ENCODE peak calls at places on chromosome 22, in seven cellular contexts. One of them, this sample, is unnamed.
A peak's percentile ranks its signal among the peaks of the same experiment; 100 is the strongest.

GRCh38 chr22:36773935-36774334 is 2.0 kb downstream of the IFT27 start:
- DNase-seq in upper lobe of right lung: no peak
- DNase-seq in right cardiac atrium: no peak
- DNase-seq in CD8-positive, alpha-beta memory T cell: no peak
- DNase-seq in ovary: no peak
- DNase-seq in PC-9: no peak
- DNase-seq in stomach: no peak
- DNase-seq in this sample: no peak

GRCh38 chr22:23796461-23796860 is 9.7 kb downstream of the SMARCB1 start:
- DNase-seq in PC-9: no peak
- DNase-seq in CD8-positive, alpha-beta memory T cell: no peak
- DNase-seq in ovary: no peak
- DNase-seq in stomach: no peak
- DNase-seq in upper lobe of right lung: no peak
- DNase-seq in right cardiac atrium: no peak
- DNase-seq in this sample: no peak

GRCh38 chr22:23217171-23218052 is 37.1 kb downstream of the BCR start:
- DNase-seq in ovary: no peak
- DNase-seq in PC-9: no peak
- DNase-seq in upper lobe of right lung: no peak
- DNase-seq in stomach: no peak
- DNase-seq in right cardiac atrium: peak; percentile 48
- DNase-seq in CD8-positive, alpha-beta memory T cell: no peak
- DNase-seq in this sample: no peak

GRCh38 chr22:29290061-29290460 is 16.4 kb upstream of the GAS2L1 start:
- DNase-seq in ovary: no peak
- DNase-seq in CD8-positive, alpha-beta memory T cell: no peak
- DNase-seq in upper lobe of right lung: no peak
- DNase-seq in stomach: no peak
- DNase-seq in right cardiac atrium: no peak
- DNase-seq in PC-9: no peak
- DNase-seq in this sample: no peak

GRCh38 chr22:22576244-22576988 is 17.4 kb upstream of the PRAME start:
- DNase-seq in stomach: peak; percentile 49
- DNase-seq in ovary: peak; percentile 16
- DNase-seq in CD8-positive, alpha-beta memory T cell: no peak
- DNase-seq in PC-9: peak; percentile 25
- DNase-seq in right cardiac atrium: peak; percentile 37
- DNase-seq in upper lobe of right lung: peak; percentile 74
- DNase-seq in this sample: no peak

GRCh38 chr22:30978304-30978962 is 9.4 kb downstream of the TUG1 start:
- DNase-seq in right cardiac atrium: no peak
- DNase-seq in stomach: no peak
- DNase-seq in ovary: no peak
- DNase-seq in CD8-positive, alpha-beta memory T cell: no peak
- DNase-seq in upper lobe of right lung: no peak
- DNase-seq in PC-9: no peak
- DNase-seq in this sample: no peak

GRCh38 chr22:20905415-20906386 is 11.5 kb upstream of the CRKL start:
- DNase-seq in stomach: no peak
- DNase-seq in CD8-positive, alpha-beta memory T cell: no peak
- DNase-seq in right cardiac atrium: no peak
- DNase-seq in ovary: no peak
- DNase-seq in PC-9: no peak
- DNase-seq in upper lobe of right lung: peak; percentile 10
- DNase-seq in this sample: no peak

GRCh38 chr22:17629167-17629489 is 579 bp upstream of the ATP6V1E1 start:
- DNase-seq in upper lobe of right lung: no peak
- DNase-seq in right cardiac atrium: no peak
- DNase-seq in PC-9: no peak
- DNase-seq in ovary: no peak
- DNase-seq in stomach: no peak
- DNase-seq in CD8-positive, alpha-beta memory T cell: no peak
- DNase-seq in this sample: no peak

GRCh38 chr22:33896801-33897620 is 23.3 kb downstream of the LARGE1 start:
- DNase-seq in right cardiac atrium: no peak
- DNase-seq in ovary: no peak
- DNase-seq in stomach: no peak
- DNase-seq in PC-9: no peak
- DNase-seq in upper lobe of right lung: no peak
- DNase-seq in CD8-positive, alpha-beta memory T cell: no peak
- DNase-seq in this sample: no peak

GRCh38 chr22:25903294-25903693 is 161.3 kb downstream of the MYO18B start:
- DNase-seq in PC-9: no peak
- DNase-seq in stomach: no peak
- DNase-seq in ovary: no peak
- DNase-seq in right cardiac atrium: no peak
- DNase-seq in CD8-positive, alpha-beta memory T cell: no peak
- DNase-seq in upper lobe of right lung: no peak
- DNase-seq in this sample: no peak

GRCh38 chr22:38751066-38751421 is 4.8 kb downstream of the SUN2 start:
- DNase-seq in stomach: no peak
- DNase-seq in right cardiac atrium: no peak
- DNase-seq in PC-9: no peak
- DNase-seq in upper lobe of right lung: no peak
- DNase-seq in CD8-positive, alpha-beta memory T cell: no peak
- DNase-seq in ovary: no peak
- DNase-seq in this sample: no peak

GRCh38 chr22:31140746-31141145 is 438 bp upstream of the PLA2G3 start:
- DNase-seq in stomach: peak; percentile 57
- DNase-seq in PC-9: no peak
- DNase-seq in ovary: no peak
- DNase-seq in CD8-positive, alpha-beta memory T cell: no peak
- DNase-seq in right cardiac atrium: no peak
- DNase-seq in upper lobe of right lung: no peak
- DNase-seq in this sample: no peak

GRCh38 chr22:23105919-23106853 is 35.6 kb downstream of the RSPH14 start:
- DNase-seq in right cardiac atrium: no peak
- DNase-seq in CD8-positive, alpha-beta memory T cell: no peak
- DNase-seq in PC-9: no peak
- DNase-seq in stomach: peak; percentile 95
- DNase-seq in ovary: no peak
- DNase-seq in upper lobe of right lung: no peak
- DNase-seq in this sample: no peak

GRCh38 chr22:40376149-40376548 is 5.8 kb downstream of the SGSM3 start:
- DNase-seq in ovary: no peak
- DNase-seq in upper lobe of right lung: no peak
- DNase-seq in PC-9: no peak
- DNase-seq in CD8-positive, alpha-beta memory T cell: no peak
- DNase-seq in right cardiac atrium: no peak
- DNase-seq in stomach: no peak
- DNase-seq in this sample: no peak

GRCh38 chr22:30265851-30266444 is 703 bp downstream of the OSM start:
- DNase-seq in upper lobe of right lung: peak; percentile 87
- DNase-seq in stomach: peak; percentile 68
- DNase-seq in ovary: no peak
- DNase-seq in CD8-positive, alpha-beta memory T cell: peak; percentile 81
- DNase-seq in PC-9: no peak
- DNase-seq in right cardiac atrium: peak; percentile 59
- DNase-seq in this sample: peak; percentile 79

GRCh38 chr22:37827056-37827455 is 3.9 kb downstream of the GALR3 start:
- DNase-seq in PC-9: no peak
- DNase-seq in right cardiac atrium: peak; percentile 52
- DNase-seq in CD8-positive, alpha-beta memory T cell: no peak
- DNase-seq in stomach: no peak
- DNase-seq in upper lobe of right lung: no peak
- DNase-seq in ovary: peak; percentile 78
- DNase-seq in this sample: no peak

GRCh38 chr22:30273196-30273595 is 6.5 kb upstream of the OSM start:
- DNase-seq in upper lobe of right lung: no peak
- DNase-seq in stomach: no peak
- DNase-seq in ovary: no peak
- DNase-seq in CD8-positive, alpha-beta memory T cell: no peak
- DNase-seq in PC-9: no peak
- DNase-seq in right cardiac atrium: no peak
- DNase-seq in this sample: no peak

GRCh38 chr22:37607912-37608476 is 640 bp upstream of the GGA1 start:
- DNase-seq in ovary: no peak
- DNase-seq in right cardiac atrium: no peak
- DNase-seq in PC-9: peak; percentile 20
- DNase-seq in stomach: no peak
- DNase-seq in upper lobe of right lung: no peak
- DNase-seq in CD8-positive, alpha-beta memory T cell: no peak
- DNase-seq in this sample: peak; percentile 11

GRCh38 chr22:25509391-25509791 is 55.1 kb upstream of the GRK3 start:
- DNase-seq in stomach: no peak
- DNase-seq in upper lobe of right lung: no peak
- DNase-seq in PC-9: no peak
- DNase-seq in ovary: peak; percentile 17
- DNase-seq in CD8-positive, alpha-beta memory T cell: no peak
- DNase-seq in right cardiac atrium: no peak
- DNase-seq in this sample: no peak

GRCh38 chr22:35430897-35431322 is 31.0 kb downstream of the MCM5 start:
- DNase-seq in right cardiac atrium: peak; percentile 90
- DNase-seq in CD8-positive, alpha-beta memory T cell: peak; percentile 47
- DNase-seq in PC-9: peak; percentile 93
- DNase-seq in upper lobe of right lung: peak; percentile 92
- DNase-seq in stomach: peak; percentile 92
- DNase-seq in ovary: peak; percentile 89
- DNase-seq in this sample: peak; percentile 29

GRCh38 chr22:26318975-26319374 is 110.1 kb upstream of the ASPHD2 start:
- DNase-seq in upper lobe of right lung: no peak
- DNase-seq in CD8-positive, alpha-beta memory T cell: no peak
- DNase-seq in ovary: no peak
- DNase-seq in PC-9: no peak
- DNase-seq in right cardiac atrium: no peak
- DNase-seq in stomach: no peak
- DNase-seq in this sample: no peak

GRCh38 chr22:48371391-48371790 is 1456.3 kb downstream of the BRD1 start:
- DNase-seq in PC-9: no peak
- DNase-seq in CD8-positive, alpha-beta memory T cell: no peak
- DNase-seq in ovary: no peak
- DNase-seq in stomach: no peak
- DNase-seq in upper lobe of right lung: no peak
- DNase-seq in right cardiac atrium: no peak
- DNase-seq in this sample: no peak

GRCh38 chr22:23226497-23226850 is 46.2 kb downstream of the BCR start:
- DNase-seq in PC-9: no peak
- DNase-seq in right cardiac atrium: no peak
- DNase-seq in CD8-positive, alpha-beta memory T cell: no peak
- DNase-seq in upper lobe of right lung: no peak
- DNase-seq in ovary: no peak
- DNase-seq in stomach: no peak
- DNase-seq in this sample: no peak

GRCh38 chr22:16956290-16956689 is 51.7 kb downstream of the GAB4 start:
- DNase-seq in upper lobe of right lung: no peak
- DNase-seq in stomach: no peak
- DNase-seq in CD8-positive, alpha-beta memory T cell: no peak
- DNase-seq in ovary: no peak
- DNase-seq in right cardiac atrium: no peak
- DNase-seq in PC-9: no peak
- DNase-seq in this sample: no peak

GRCh38 chr22:39545310-39546063 is 12.9 kb upstream of the RPS19BP1 start:
- DNase-seq in upper lobe of right lung: no peak
- DNase-seq in ovary: no peak
- DNase-seq in right cardiac atrium: no peak
- DNase-seq in stomach: no peak
- DNase-seq in CD8-positive, alpha-beta memory T cell: peak; percentile 48
- DNase-seq in PC-9: no peak
- DNase-seq in this sample: no peak

GRCh38 chr22:25125693-25126357 is 73.8 kb upstream of the CRYBB3 start:
- DNase-seq in CD8-positive, alpha-beta memory T cell: no peak
- DNase-seq in right cardiac atrium: no peak
- DNase-seq in stomach: no peak
- DNase-seq in PC-9: no peak
- DNase-seq in ovary: no peak
- DNase-seq in upper lobe of right lung: no peak
- DNase-seq in this sample: no peak

GRCh38 chr22:21098099-21098671 is 52.4 kb downstream of the LRRC74B start:
- DNase-seq in PC-9: no peak
- DNase-seq in ovary: no peak
- DNase-seq in right cardiac atrium: no peak
- DNase-seq in upper lobe of right lung: no peak
- DNase-seq in stomach: no peak
- DNase-seq in CD8-positive, alpha-beta memory T cell: no peak
- DNase-seq in this sample: no peak

GRCh38 chr22:41447435-41448188 is 1.0 kb upstream of the TOB2 start:
- DNase-seq in upper lobe of right lung: peak; percentile 87
- DNase-seq in CD8-positive, alpha-beta memory T cell: peak; percentile 58
- DNase-seq in PC-9: peak; percentile 61
- DNase-seq in right cardiac atrium: peak; percentile 77
- DNase-seq in ovary: peak; percentile 72
- DNase-seq in stomach: peak; percentile 74
- DNase-seq in this sample: peak; percentile 53

GRCh38 chr22:23522642-23523251 is 57.3 kb downstream of the IGLL1 start:
- DNase-seq in upper lobe of right lung: peak; percentile 56
- DNase-seq in ovary: peak; percentile 53
- DNase-seq in CD8-positive, alpha-beta memory T cell: no peak
- DNase-seq in PC-9: no peak
- DNase-seq in stomach: no peak
- DNase-seq in right cardiac atrium: peak; percentile 37
- DNase-seq in this sample: no peak

GRCh38 chr22:47153854-47154542 is 391.5 kb downstream of the TBC1D22A start:
- DNase-seq in right cardiac atrium: no peak
- DNase-seq in PC-9: no peak
- DNase-seq in stomach: no peak
- DNase-seq in CD8-positive, alpha-beta memory T cell: no peak
- DNase-seq in ovary: peak; percentile 41
- DNase-seq in upper lobe of right lung: no peak
- DNase-seq in this sample: no peak
- H3K4me3 ChIP-seq in right cardiac atrium: no peak overlapping the region
- H3K4me3 ChIP-seq in PC-9: no peak overlapping the region
- H3K4me3 ChIP-seq in stomach: peak overlapping the region; percentile 27
- H3K4me3 ChIP-seq in CD8-positive, alpha-beta memory T cell: no peak overlapping the region
- H3K4me3 ChIP-seq in ovary: peak overlapping the region; percentile 35
- H3K4me3 ChIP-seq in upper lobe of right lung: no peak overlapping the region
- H3K4me3 ChIP-seq in this sample: no peak overlapping the region

DNA sequence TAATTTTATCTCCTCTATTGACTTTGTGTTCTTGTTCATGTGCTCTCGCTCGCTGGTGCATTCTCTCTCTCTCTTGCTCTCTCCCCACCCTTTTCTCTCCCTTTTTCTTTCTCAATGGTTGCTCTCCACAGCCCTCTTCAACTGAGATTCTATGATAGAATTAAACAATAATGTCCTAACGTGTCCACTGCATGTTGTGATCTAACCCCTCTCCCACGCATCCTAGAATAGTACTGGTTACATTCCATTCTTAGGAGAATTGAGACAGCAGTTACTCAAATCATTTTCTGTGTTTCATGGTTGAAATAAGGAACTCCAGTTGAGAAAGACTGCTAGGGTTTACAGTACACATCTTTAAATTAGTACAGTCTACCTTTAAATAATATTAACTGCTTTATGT is 318.0 kb upstream of the PITPNB start:
- DNase-seq in upper lobe of right lung: no peak
- DNase-seq in stomach: no peak
- DNase-seq in right cardiac atrium: no peak
- DNase-seq in PC-9: no peak
- DNase-seq in ovary: no peak
- DNase-seq in CD8-positive, alpha-beta memory T cell: no peak
- DNase-seq in this sample: no peak
- H3K4me1 ChIP-seq in upper lobe of right lung: no peaks in the 10 kb centered on the region
- H3K4me1 ChIP-seq in stomach: no peaks in the 10 kb centered on the region
- H3K4me1 ChIP-seq in right cardiac atrium: no peaks in the 10 kb centered on the region
- H3K4me1 ChIP-seq in PC-9: no peaks in the 10 kb centered on the region
- H3K4me1 ChIP-seq in ovary: no peaks in the 10 kb centered on the region
- H3K4me1 ChIP-seq in CD8-positive, alpha-beta memory T cell: no peaks in the 10 kb centered on the region
- H3K4me1 ChIP-seq in this sample: no peaks in the 10 kb centered on the region

GRCh38 chr22:19898831-19899567 is 42.6 kb upstream of the COMT start:
- DNase-seq in CD8-positive, alpha-beta memory T cell: no peak
- DNase-seq in stomach: no peak
- DNase-seq in upper lobe of right lung: no peak
- DNase-seq in right cardiac atrium: no peak
- DNase-seq in ovary: no peak
- DNase-seq in PC-9: no peak
- DNase-seq in this sample: no peak
- H3K27ac ChIP-seq in CD8-positive, alpha-beta memory T cell: no peak overlapping the region
- H3K27ac ChIP-seq in stomach: no peak overlapping the region
- H3K27ac ChIP-seq in upper lobe of right lung: no peak overlapping the region
- H3K27ac ChIP-seq in right cardiac atrium: no peak overlapping the region
- H3K27ac ChIP-seq in ovary: no peak overlapping the region
- H3K27ac ChIP-seq in PC-9: no peak overlapping the region
- H3K27ac ChIP-seq in this sample: no peak overlapping the region

GRCh38 chr22:42857845-42858481 is 890 bp upstream of the ARFGAP3 start:
- DNase-seq in ovary: peak; percentile 42
- DNase-seq in stomach: no peak
- DNase-seq in right cardiac atrium: no peak
- DNase-seq in CD8-positive, alpha-beta memory T cell: no peak
- DNase-seq in upper lobe of right lung: no peak
- DNase-seq in PC-9: no peak
- DNase-seq in this sample: no peak
- H3K4me3 ChIP-seq in ovary: no peak overlapping the region
- H3K4me3 ChIP-seq in stomach: peak overlapping the region; percentile 88
- H3K4me3 ChIP-seq in right cardiac atrium: no peak overlapping the region
- H3K4me3 ChIP-seq in CD8-positive, alpha-beta memory T cell: no peak overlapping the region
- H3K4me3 ChIP-seq in upper lobe of right lung: peak overlapping the region; percentile 82
- H3K4me3 ChIP-seq in PC-9: no peak overlapping the region
- H3K4me3 ChIP-seq in this sample: peak overlapping the region; percentile 79

This sample was measured in effector memory CD4-positive, alpha-beta T cell.